ENCODE peak calls at places on chromosomes 12 and 14, in eight cellular contexts. R is cardiac fibroblast; D is CD4-positive, alpha-beta T cell; F is RWPE1; O is GM12864; T is PC-3; S is GM13977; Q is psoas muscle. M is an unnamed sample.
A peak's percentile ranks its signal among the peaks of the same experiment; 100 is the strongest.

GRCh38 chr12:85588221-85588620 is 248.0 kb downstream of the RASSF9 start:
- DNase-seq in R (no peak), D (no peak), F (no peak), O (no peak), T (no peak), S (no peak), Q (no peak), M (no peak)

GRCh38 chr12:57452937-57453509 is 2.1 kb upstream of the INHBE start:
- DNase-seq in R (peak; percentile 84), D (no peak), F (peak; percentile 53), O (no peak), T (peak; percentile 86), S (no peak), Q (peak; percentile 90), M (peak; percentile 90)

GRCh38 chr12:65170245-65170881 is 980 bp downstream of the LEMD3 start:
- DNase-seq in R (peak; percentile 50), D (peak; percentile 28), F (peak; percentile 72), O (no peak), T (peak; percentile 58), S (peak; percentile 76), Q (peak; percentile 73), M (peak; percentile 65)

GRCh38 chr12:100718212-100718611 is 76.4 kb upstream of the ANO4 start:
- DNase-seq in R (peak; percentile 6), D (no peak), F (no peak), O (no peak), T (no peak), S (no peak), Q (no peak), M (no peak)

GRCh38 chr12:122081697-122082221 is 3.2 kb downstream of the MLXIP start:
- DNase-seq in R (peak; percentile 91), D (no peak), F (no peak), O (peak; percentile 62), T (peak; percentile 14), S (peak; percentile 59), Q (no peak), M (no peak)

GRCh38 chr14:55458800-55459577 is 18.6 kb upstream of the TBPL2 start:
- DNase-seq in R (peak; percentile 41), D (no peak), F (peak; percentile 73), O (no peak), T (peak; percentile 97), S (peak; percentile 78), Q (no peak), M (no peak)

GRCh38 chr12:125289965-125290364 is 224.7 kb downstream of the AACS start:
- DNase-seq in R (no peak), D (no peak), F (no peak), O (no peak), T (no peak), S (no peak), Q (no peak), M (no peak)

GRCh38 chr12:11797993-11798720 is 148.7 kb downstream of the ETV6 start:
- DNase-seq in R (no peak), D (no peak), F (no peak), O (no peak), T (no peak), S (no peak), Q (no peak), M (no peak)

GRCh38 chr12:10033783-10034381 is 3.4 kb downstream of the CLEC9A start:
- DNase-seq in R (no peak), D (no peak), F (peak; percentile 5), O (no peak), T (peak; percentile 42), S (peak; percentile 32), Q (no peak), M (no peak)

GRCh38 chr12:48356041-48356768 is 5.5 kb upstream of the ZNF641 start:
- DNase-seq in R (no peak), D (no peak), F (peak; percentile 42), O (no peak), T (peak; percentile 86), S (no peak), Q (no peak), M (no peak)

GRCh38 chr12:28114488-28114887 is 75.8 kb upstream of the CCDC91 start:
- DNase-seq in R (no peak), D (no peak), F (peak; percentile 20), O (no peak), T (peak; percentile 86), S (no peak), Q (no peak), M (no peak)

GRCh38 chr14:99258884-99259283 is 13.1 kb downstream of the BCL11B start:
- DNase-seq in R (no peak), D (no peak), F (no peak), O (no peak), T (no peak), S (no peak), Q (no peak), M (no peak)

GRCh38 chr12:43586646-43587245 is 34.7 kb upstream of the ADAMTS20 start:
- DNase-seq in R (no peak), D (no peak), F (peak; percentile 23), O (no peak), T (no peak), S (no peak), Q (no peak), M (no peak)

GRCh38 chr12:43590307-43590706 is 38.3 kb upstream of the ADAMTS20 start:
- DNase-seq in R (no peak), D (no peak), F (no peak), O (no peak), T (no peak), S (no peak), Q (no peak), M (no peak)
- TF ChIP-seq CTCF in R (no peak), D (no peak), F (no peak), O (no peak), T (no peak), S (no peak), Q (no peak), M (no peak)

DNA sequence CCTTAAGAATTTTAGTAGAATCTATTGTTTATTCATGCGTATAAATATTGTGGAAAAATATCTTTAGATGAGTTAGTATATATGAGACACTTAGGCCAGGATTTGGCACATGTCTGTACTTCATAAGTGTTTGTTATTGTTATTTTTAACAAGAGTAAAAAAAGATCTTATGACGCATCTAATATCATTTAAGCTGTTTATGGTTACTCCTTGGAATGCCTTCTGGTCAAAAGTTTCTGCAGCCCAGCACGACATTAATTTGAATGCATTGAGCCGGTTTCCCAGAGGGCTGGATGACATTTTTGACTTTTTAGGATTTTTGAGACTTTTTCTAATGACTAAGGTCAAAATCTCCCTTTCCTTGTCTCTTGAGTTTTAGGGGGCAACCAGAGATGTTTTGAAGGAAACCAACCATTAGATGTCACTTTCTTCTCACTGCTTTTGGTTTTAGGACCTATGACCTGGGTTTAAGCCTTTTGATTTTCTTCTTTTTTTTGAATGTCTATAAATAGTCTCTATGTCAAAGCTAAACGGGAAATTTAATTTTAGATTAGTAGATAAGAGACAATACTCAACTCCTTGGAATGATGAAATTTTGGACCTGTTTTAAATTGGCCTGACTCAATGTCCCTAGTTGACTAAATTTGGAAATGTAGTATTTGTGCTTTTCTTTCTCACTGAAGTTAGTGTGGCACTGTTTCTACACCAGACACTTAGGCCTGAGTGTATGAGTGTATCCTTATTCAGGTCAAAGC is 215.5 kb downstream of the AEBP2 start:
- DNase-seq in R (peak; percentile 38), D (no peak), F (no peak), O (no peak), T (no peak), S (no peak), Q (no peak), M (no peak)
- TF ChIP-seq CTCF in R (no peak), D (no peak), F (no peak), O (no peak), T (no peak), S (no peak), Q (no peak), M (no peak)

DNA sequence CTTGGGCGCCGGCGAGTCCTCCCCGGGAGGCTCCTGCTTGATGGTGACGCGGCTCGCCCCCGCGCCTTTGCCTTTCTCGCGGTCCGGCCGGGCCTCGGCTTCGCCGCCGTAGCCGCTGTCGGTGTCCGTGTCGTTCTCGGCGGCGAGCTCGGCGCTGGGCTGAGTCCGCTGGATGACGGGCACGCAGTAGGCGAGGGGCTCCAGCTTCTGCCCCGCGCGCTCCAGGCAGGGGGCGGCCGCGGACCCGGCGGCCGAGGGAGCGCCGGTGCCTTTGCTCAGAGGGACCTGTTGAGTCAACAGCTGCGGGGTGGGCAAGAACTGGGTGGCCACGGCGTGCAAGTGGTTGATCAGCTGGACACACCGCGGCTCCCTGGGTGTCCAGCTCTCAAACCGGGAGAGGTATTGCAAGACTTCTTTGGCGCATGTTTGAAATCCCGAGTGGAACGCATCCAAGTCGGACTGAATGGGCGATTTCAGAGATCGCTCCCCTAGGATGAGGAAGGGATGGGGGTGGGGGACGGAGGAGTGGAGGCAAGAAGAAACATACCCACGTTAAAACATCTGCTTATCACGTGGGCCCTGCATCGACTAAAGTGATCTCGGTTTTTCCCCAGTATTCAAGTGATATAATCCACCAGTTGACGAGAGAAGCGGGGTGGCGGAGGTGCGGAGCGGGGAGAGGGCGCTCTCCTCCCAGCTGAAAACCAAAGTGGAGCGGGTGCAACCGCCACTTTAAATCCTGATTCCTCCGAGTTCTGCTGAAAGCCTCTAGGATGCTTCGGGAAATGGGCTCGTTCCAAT is 2.0 kb downstream of the BHLHE41 start:
- DNase-seq in R (peak; percentile 72), D (no peak), F (no peak), O (no peak), T (peak; percentile 74), S (peak; percentile 62), Q (peak; percentile 86), M (peak; percentile 73)
- TF ChIP-seq CTCF in R (peak; percentile 55), D (no peak), F (peak; percentile 23), O (peak; percentile 38), T (peak; percentile 82), S (peak; percentile 59), Q (no peak), M (no peak)

GRCh38 chr14:30657050-30657449 is 34.9 kb downstream of the SCFD1 start:
- DNase-seq in R (peak; percentile 57), D (no peak), F (no peak), O (no peak), T (no peak), S (no peak), Q (no peak), M (no peak)

GRCh38 chr14:30658645-30659044 is 36.5 kb downstream of the SCFD1 start:
- DNase-seq in R (no peak), D (no peak), F (no peak), O (no peak), T (no peak), S (no peak), Q (no peak), M (no peak)

GRCh38 chr14:30655658-30656057 is 33.5 kb downstream of the SCFD1 start:
- DNase-seq in R (no peak), D (no peak), F (no peak), O (no peak), T (no peak), S (no peak), Q (no peak), M (no peak)

GRCh38 chr14:30656190-30656632 is 34.1 kb downstream of the SCFD1 start:
- DNase-seq in R (peak; percentile 22), D (no peak), F (peak; percentile 34), O (peak; percentile 2), T (peak; percentile 57), S (no peak), Q (no peak), M (peak; percentile 36)

DNA sequence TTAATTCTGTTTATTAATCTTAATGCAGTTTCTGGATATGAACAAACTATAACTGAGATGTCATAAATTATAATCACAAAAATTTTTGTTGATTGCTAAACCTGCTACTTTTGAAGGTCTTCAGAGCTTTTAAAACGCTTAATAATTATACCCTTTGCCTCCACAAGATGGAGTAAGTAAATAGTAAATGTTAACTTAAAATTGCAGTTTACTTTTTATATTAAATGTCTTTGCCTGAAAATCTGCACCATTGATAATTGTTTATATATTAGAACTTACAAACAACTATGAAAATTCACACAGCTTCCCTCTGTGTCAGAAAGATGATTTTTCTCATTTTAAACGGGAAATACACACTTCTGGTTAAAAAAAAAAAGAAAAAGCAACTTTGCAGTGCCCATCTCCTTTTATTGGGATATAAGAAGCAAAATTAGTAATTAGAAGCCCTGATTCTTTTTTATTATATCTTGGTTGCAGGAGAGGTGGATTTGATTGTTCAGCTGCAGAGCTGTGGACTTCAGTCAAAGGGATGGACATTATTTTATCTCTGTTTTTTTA is 35.6 kb downstream of the SCFD1 start:
- DNase-seq in R (peak; percentile 25), D (no peak), F (no peak), O (no peak), T (peak; percentile 35), S (no peak), Q (no peak), M (no peak)
- TF ChIP-seq CTCF in R (peak; percentile 26), D (peak; percentile 30), F (peak; percentile 45), O (peak; percentile 11), T (peak; percentile 60), S (peak; percentile 23), Q (peak; percentile 17), M (no peak)

M was measured in nephron progenitor cell.